ENCODE peak calls at places on chromosomes 6 and 20, in four cellular contexts. T is choroid plexus epithelial cell, C is iris pigment epithelial cell, J is ureter. Q is an unnamed sample.

GRCh38 chr6:11381801-11382513 is 149.5 kb upstream of the NEDD9 start:
- DNase-seq in J (no peak), T (no peak), C (no peak), Q (no peak)

GRCh38 chr20:25039697-25040437 is 18.1 kb downstream of the ACSS1 start:
- DNase-seq in C (peak; percentile 22), T (peak; percentile 51), J (peak; percentile 84), Q (peak; percentile 88)

GRCh38 chr6:33420493-33421343 is 853 bp downstream of the SYNGAP1 start:
- DNase-seq in T (no peak), J (no peak), C (no peak), Q (no peak)

GRCh38 chr6:156828280-156828703 is 51.1 kb downstream of the ARID1B start:
- DNase-seq in J (no peak), T (peak; percentile 87), C (peak; percentile 94), Q (peak; percentile 67)

GRCh38 chr6:36755435-36756348 is 58.1 kb downstream of the RAB44 start:
- DNase-seq in J (no peak), T (peak; percentile 49), C (peak; percentile 81), Q (no peak)

GRCh38 chr6:17431581-17431980 is 38.2 kb downstream of the CAP2 start:
- DNase-seq in T (peak; percentile 35), J (no peak), C (peak; percentile 80), Q (peak; percentile 44)

GRCh38 chr20:47576516-47577033 is 74.9 kb downstream of the NCOA3 start:
- DNase-seq in J (peak; percentile 74), T (peak; percentile 91), C (peak; percentile 91), Q (peak; percentile 91)

GRCh38 chr20:62356948-62357667 is 10.0 kb downstream of the LAMA5 start:
- DNase-seq in C (peak; percentile 77), T (peak; percentile 74), J (no peak), Q (peak; percentile 91)

GRCh38 chr6:157148391-157149323 is 174.7 kb downstream of the TMEM242 start:
- DNase-seq in J (no peak), C (peak; percentile 97), T (peak; percentile 97), Q (peak; percentile 95)

Q was measured in astrocyte of the hippocampus.